ENCODE peak calls at places on chromosome 16, in seven cellular contexts. I, Y, V, O, P, M and K are unnamed samples.

GRCh38 chr16:24681793-24682192 is 47.7 kb upstream of the TNRC6A start:
- DNase-seq in I (no peak), Y (no peak), V (no peak), O (no peak), P (no peak), M (no peak), K (no peak)

GRCh38 chr16:84928679-84929420 is 82.5 kb downstream of the ZDHHC7 start:
- DNase-seq in I (no peak), Y (no peak), V (no peak), O (no peak), P (no peak), M (no peak), K (no peak)

GRCh38 chr16:15996432-15997109 is 47.2 kb downstream of the ABCC1 start:
- DNase-seq in I (peak), Y (no peak), V (peak), O (no peak), P (peak), M (no peak), K (no peak)

GRCh38 chr16:86956437-86956836 is 360.8 kb downstream of the C16orf95 start:
- DNase-seq in I (no peak), Y (no peak), V (no peak), O (no peak), P (no peak), M (no peak), K (no peak)

GRCh38 chr16:17780181-17780580 is 309.4 kb upstream of the XYLT1 start:
- DNase-seq in I (no peak), Y (no peak), V (no peak), O (no peak), P (no peak), M (no peak), K (no peak)

GRCh38 chr16:84367750-84368320 is 503 bp upstream of the ATP2C2 start:
- DNase-seq in I (no peak), Y (no peak), V (no peak), O (no peak), P (peak), M (no peak), K (no peak)

GRCh38 chr16:85057948-85058347 is 30.4 kb downstream of the KIAA0513 start:
- DNase-seq in I (no peak), Y (no peak), V (no peak), O (no peak), P (no peak), M (no peak), K (no peak)

GRCh38 chr16:29900102-29900887 is at the start of gene ASPHD1:
- DNase-seq in I (peak), Y (peak), V (peak), O (no peak), P (peak), M (peak), K (peak)

GRCh38 chr16:56601325-56601724 is 7.1 kb upstream of the MT2A start:
- DNase-seq in I (no peak), Y (peak), V (no peak), O (no peak), P (no peak), M (no peak), K (no peak)

GRCh38 chr16:15518412-15519351 is 84.3 kb downstream of the BMERB1 start:
- DNase-seq in I (peak), Y (no peak), V (peak), O (no peak), P (no peak), M (no peak), K (no peak)

GRCh38 chr16:29290631-29291247 is 115.8 kb downstream of the NPIPB11 start:
- DNase-seq in I (peak), Y (peak), V (no peak), O (peak), P (peak), M (peak), K (no peak)

GRCh38 chr16:27520982-27521673 is 28.6 kb downstream of the GTF3C1 start:
- DNase-seq in I (no peak), Y (no peak), V (no peak), O (no peak), P (no peak), M (no peak), K (no peak)

GRCh38 chr16:51049276-51049675 is 101.8 kb downstream of the SALL1 start:
- DNase-seq in I (no peak), Y (no peak), V (no peak), O (no peak), P (no peak), M (no peak), K (no peak)

GRCh38 chr16:51051671-51052070 is 99.4 kb downstream of the SALL1 start:
- DNase-seq in I (no peak), Y (no peak), V (no peak), O (no peak), P (no peak), M (no peak), K (no peak)

GRCh38 chr16:51050379-51050710 is 100.7 kb downstream of the SALL1 start:
- DNase-seq in I (no peak), Y (no peak), V (no peak), O (no peak), P (no peak), M (no peak), K (no peak)

GRCh38 chr16:51048544-51048943 is 102.5 kb downstream of the SALL1 start:
- DNase-seq in I (no peak), Y (no peak), V (no peak), O (no peak), P (no peak), M (no peak), K (no peak)

DNA sequence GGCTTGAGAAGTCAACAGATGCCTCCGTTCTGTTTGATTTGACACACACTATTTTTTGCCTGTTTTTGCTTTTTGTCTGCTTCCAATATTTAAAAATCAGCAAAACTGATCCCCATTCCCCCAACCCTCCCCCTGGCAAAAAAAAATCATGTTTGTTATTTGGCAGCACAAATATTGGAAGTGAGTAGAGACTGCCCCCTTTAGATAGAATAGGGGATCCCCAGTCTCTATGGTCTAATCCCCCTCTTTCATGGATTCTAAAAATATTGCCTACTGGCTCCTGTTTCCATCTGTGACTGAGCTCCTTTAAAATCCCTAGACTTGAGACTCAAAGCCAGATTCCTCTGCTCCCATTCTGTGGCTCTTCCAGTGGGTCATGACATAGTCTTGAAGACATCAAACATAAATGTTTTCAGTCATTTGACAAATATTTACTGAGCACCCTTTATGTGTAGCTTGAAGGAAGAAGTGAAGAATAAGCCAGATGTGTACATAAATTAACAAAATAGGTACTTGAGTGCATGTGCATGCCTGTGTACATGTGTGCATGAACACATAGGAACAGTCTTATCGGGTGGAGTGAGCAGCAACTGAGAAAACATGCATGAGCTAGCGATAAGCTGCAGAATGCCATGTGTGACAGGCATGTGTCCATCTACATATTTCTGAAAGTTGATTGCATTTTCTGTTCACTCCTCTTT is 101.2 kb downstream of the SALL1 start:
- DNase-seq in I (no peak), Y (no peak), V (no peak), O (no peak), P (no peak), M (no peak), K (no peak)
- TF ChIP-seq CTCF in I (no peak), Y (peak), V (no peak), O (no peak), P (no peak), M (no peak), K (peak)

GRCh38 chr16:70713781-70714180 is 27.9 kb upstream of the MTSS2 start:
- DNase-seq in I (peak), Y (no peak), V (no peak), O (no peak), P (no peak), M (no peak), K (no peak)

GRCh38 chr16:70714526-70715112 is 28.8 kb upstream of the MTSS2 start:
- DNase-seq in I (no peak), Y (no peak), V (no peak), O (no peak), P (no peak), M (no peak), K (no peak)

GRCh38 chr16:70715860-70716357 is 30.1 kb upstream of the MTSS2 start:
- DNase-seq in I (no peak), Y (no peak), V (peak), O (no peak), P (no peak), M (no peak), K (no peak)

GRCh38 chr16:70717065-70717464 is 31.2 kb upstream of the MTSS2 start:
- DNase-seq in I (no peak), Y (no peak), V (no peak), O (no peak), P (no peak), M (no peak), K (no peak)

GRCh38 chr16:70715113-70715711 is 29.4 kb upstream of the MTSS2 start:
- DNase-seq in I (peak), Y (no peak), V (peak), O (no peak), P (peak), M (peak), K (no peak)
- TF ChIP-seq CTCF in I (no peak), Y (no peak), V (no peak), O (no peak), P (no peak), M (no peak), K (no peak)

GRCh38 chr16:5621826-5622225 is 524.2 kb upstream of the EEF2KMT start:
- DNase-seq in I (peak), Y (no peak), V (no peak), O (no peak), P (no peak), M (no peak), K (no peak)

GRCh38 chr16:5616841-5617240 is 519.2 kb upstream of the EEF2KMT start:
- DNase-seq in I (peak), Y (no peak), V (no peak), O (no peak), P (no peak), M (no peak), K (no peak)

GRCh38 chr16:5619314-5619713 is 521.7 kb upstream of the EEF2KMT start:
- DNase-seq in I (peak), Y (peak), V (no peak), O (no peak), P (no peak), M (no peak), K (no peak)

GRCh38 chr16:5615868-5616642 is 518.5 kb upstream of the EEF2KMT start:
- DNase-seq in I (peak), Y (peak), V (no peak), O (no peak), P (peak), M (no peak), K (peak)
- TF ChIP-seq CTCF in I (peak), Y (peak), V (peak), O (no peak), P (peak), M (no peak), K (peak)

GRCh38 chr16:70739389-70739788 is 53.5 kb upstream of the MTSS2 start:
- DNase-seq in I (no peak), Y (no peak), V (no peak), O (no peak), P (no peak), M (no peak), K (no peak)
- TF ChIP-seq CTCF in I (no peak), Y (no peak), V (no peak), O (no peak), P (no peak), M (no peak), K (no peak)

GRCh38 chr16:82758406-82758805 is 131.6 kb downstream of the CDH13 start:
- DNase-seq in I (no peak), Y (no peak), V (no peak), O (no peak), P (no peak), M (no peak), K (no peak)

GRCh38 chr16:82756283-82756599 is 129.5 kb downstream of the CDH13 start:
- DNase-seq in I (no peak), Y (no peak), V (no peak), O (no peak), P (no peak), M (no peak), K (no peak)

GRCh38 chr16:82754716-82755513 is 128.1 kb downstream of the CDH13 start:
- DNase-seq in I (no peak), Y (no peak), V (no peak), O (no peak), P (no peak), M (no peak), K (no peak)

GRCh38 chr16:82753821-82754220 is 127.1 kb downstream of the CDH13 start:
- DNase-seq in I (no peak), Y (no peak), V (no peak), O (no peak), P (no peak), M (no peak), K (no peak)

GRCh38 chr16:82755570-82756282 is 129.0 kb downstream of the CDH13 start:
- DNase-seq in I (no peak), Y (peak), V (no peak), O (no peak), P (no peak), M (no peak), K (no peak)
- TF ChIP-seq CTCF in I (no peak), Y (peak), V (peak), O (no peak), P (peak), M (no peak), K (peak)

DNA sequence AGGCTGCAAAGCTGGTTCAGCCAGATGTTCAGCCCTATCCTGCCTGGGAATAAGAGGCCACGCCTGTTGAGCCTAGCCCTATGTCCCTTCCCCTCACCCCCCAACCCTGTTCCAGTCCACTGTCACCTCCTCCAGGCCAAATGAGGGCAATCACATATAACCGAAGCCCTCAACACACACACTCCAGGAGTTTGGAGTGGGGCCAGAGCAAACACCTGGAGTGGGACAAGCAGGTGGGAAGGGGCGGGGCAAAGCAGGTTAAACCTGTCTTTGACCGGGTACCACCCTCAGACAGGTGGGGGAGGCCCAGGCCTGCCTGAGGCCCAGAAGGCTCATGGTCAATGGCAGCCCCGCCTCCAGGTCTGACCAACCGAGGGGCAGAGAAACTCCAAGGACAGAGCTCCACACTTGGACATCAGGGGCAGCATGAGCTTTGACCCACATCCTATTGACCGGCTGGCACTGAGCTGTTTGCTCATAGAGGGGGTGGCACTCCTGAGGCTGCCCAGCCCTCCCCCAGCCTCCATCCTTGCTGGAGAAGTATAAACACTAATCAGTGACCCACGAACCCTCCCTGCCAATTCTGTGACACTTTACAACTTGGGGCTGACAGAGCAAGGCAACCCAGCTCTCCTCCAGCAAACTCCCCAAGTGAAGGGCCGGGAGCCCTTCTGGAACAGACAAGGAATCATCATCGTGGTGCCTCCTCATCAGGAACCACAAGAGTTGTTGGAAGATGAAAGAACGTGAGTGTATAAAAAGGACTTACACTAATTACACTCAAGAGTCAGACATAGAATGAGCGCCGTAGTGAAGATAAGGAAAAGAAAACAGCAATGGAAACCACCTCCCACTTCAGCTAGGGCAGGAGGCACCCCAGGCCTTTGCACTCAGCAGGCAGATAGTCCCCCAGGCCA is 1.5 kb downstream of the ESRP2 start:
- DNase-seq in I (no peak), Y (no peak), V (no peak), O (no peak), P (peak), M (no peak), K (peak)
- TF ChIP-seq CTCF in I (no peak), Y (no peak), V (no peak), O (no peak), P (peak), M (no peak), K (no peak)

GRCh38 chr16:49442805-49443204 is 69.2 kb downstream of the C16orf78 start:
- DNase-seq in I (no peak), Y (no peak), V (no peak), O (no peak), P (no peak), M (no peak), K (no peak)

GRCh38 chr16:49439050-49439449 is 65.4 kb downstream of the C16orf78 start:
- DNase-seq in I (no peak), Y (peak), V (no peak), O (no peak), P (no peak), M (no peak), K (no peak)

GRCh38 chr16:49441366-49441780 is 67.8 kb downstream of the C16orf78 start:
- DNase-seq in I (peak), Y (peak), V (no peak), O (peak), P (no peak), M (no peak), K (no peak)

GRCh38 chr16:49439676-49440075 is 66.1 kb downstream of the C16orf78 start:
- DNase-seq in I (no peak), Y (no peak), V (no peak), O (no peak), P (no peak), M (no peak), K (no peak)

GRCh38 chr16:49440156-49441065 is 66.8 kb downstream of the C16orf78 start:
- DNase-seq in I (no peak), Y (peak), V (no peak), O (no peak), P (no peak), M (no peak), K (no peak)
- TF ChIP-seq CTCF in I (peak), Y (peak), V (no peak), O (no peak), P (no peak), M (no peak), K (no peak)

GRCh38 chr16:12024429-12024828 is 47.9 kb downstream of the SNX29 start:
- DNase-seq in I (no peak), Y (no peak), V (no peak), O (no peak), P (no peak), M (no peak), K (no peak)
- TF ChIP-seq CTCF in I (no peak), Y (no peak), V (no peak), O (no peak), P (no peak), M (no peak), K (no peak)

DNA sequence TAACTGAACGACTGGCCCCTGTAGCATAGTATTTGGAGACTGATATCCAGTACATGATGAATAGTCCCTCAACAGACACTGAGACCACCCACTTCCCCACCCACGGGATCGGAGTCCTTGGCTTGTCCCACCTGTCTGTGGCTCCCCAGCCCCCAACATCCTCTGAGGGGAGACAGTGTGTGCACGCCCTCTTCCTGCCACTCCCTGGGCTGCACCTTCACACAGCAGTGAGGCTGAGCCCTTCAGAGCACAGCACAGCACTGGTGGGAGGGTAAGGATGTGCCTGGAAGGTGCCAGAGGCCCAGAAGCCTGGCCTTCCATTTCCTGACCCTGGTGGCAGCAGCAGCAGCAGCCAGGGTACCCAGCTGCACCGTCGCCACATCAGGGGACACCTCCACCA is 11.0 kb downstream of the DNASE1 start:
- DNase-seq in I (no peak), Y (no peak), V (no peak), O (no peak), P (no peak), M (no peak), K (no peak)
- TF ChIP-seq CTCF in I (no peak), Y (no peak), V (no peak), O (no peak), P (no peak), M (no peak), K (no peak)

GRCh38 chr16:31128711-31129567 is 6.6 kb downstream of the PRSS8 start:
- DNase-seq in I (no peak), Y (no peak), V (no peak), O (no peak), P (peak), M (no peak), K (no peak)
- TF ChIP-seq CTCF in I (no peak), Y (no peak), V (no peak), O (no peak), P (no peak), M (no peak), K (no peak)